ENCODE peak calls at places on chromosomes 4 and X, in four cellular contexts. J is GM12878, I is HCT116, U is H1. K is an unnamed sample.

GRCh38 chr4:78428996-78429395 is 122.6 kb upstream of the ANXA3 start:
- DNase-seq in J (no peak), I (no peak), U (no peak), K (no peak)

GRCh38 chrX:76148753-76149152 is 24.1 kb upstream of the PBDC1 start:
- DNase-seq in J (peak), I (no peak), U (no peak), K (no peak)

GRCh38 chrX:136823175-136823574 is 42.4 kb upstream of the ARHGEF6 start:
- DNase-seq in J (no peak), I (no peak), U (no peak), K (no peak)

GRCh38 chr4:84492737-84493091 is 6.4 kb downstream of the NKX6-1 start:
- DNase-seq in J (no peak), I (no peak), U (no peak), K (no peak)

GRCh38 chrX:80812176-80812575 is 2.5 kb upstream of the BRWD3 start:
- DNase-seq in J (no peak), I (no peak), U (no peak), K (no peak)

GRCh38 chr4:54687887-54688841 is 30.4 kb downstream of the KIT start:
- DNase-seq in J (no peak), I (no peak), U (no peak), K (no peak)

GRCh38 chrX:68684291-68684918 is 36.9 kb downstream of the STARD8 start:
- DNase-seq in J (no peak), I (no peak), U (no peak), K (peak)

GRCh38 chr4:11669156-11669555 is 240.5 kb upstream of the HS3ST1 start:
- DNase-seq in J (no peak), I (no peak), U (no peak), K (no peak)

GRCh38 chr4:138911903-138912713 is 103.5 kb upstream of the NOCT start:
- DNase-seq in J (no peak), I (no peak), U (no peak), K (no peak)

GRCh38 chr4:177041356-177041755 is 248.6 kb upstream of the VEGFC start:
- DNase-seq in J (no peak), I (no peak), U (no peak), K (no peak)

GRCh38 chrX:73817381-73818199 is 254.6 kb downstream of the CHIC1 start:
- DNase-seq in J (no peak), I (no peak), U (no peak), K (no peak)

GRCh38 chrX:119682019-119682989 is 10.7 kb downstream of the SEPTIN6 start:
- DNase-seq in J (peak), I (no peak), U (no peak), K (no peak)

GRCh38 chr4:181007751-181008150 is 1235.5 kb upstream of the TENM3 start:
- DNase-seq in J (no peak), I (no peak), U (no peak), K (no peak)

GRCh38 chrX:22690116-22690515 is 309.6 kb upstream of the DDX53 start:
- DNase-seq in J (no peak), I (no peak), U (no peak), K (no peak)

GRCh38 chrX:48071064-48071985 is at the start of gene ZNF630:
- DNase-seq in J (peak), I (no peak), U (no peak), K (peak)

GRCh38 chr4:108107729-108108382 is 60.9 kb downstream of the LEF1 start:
- DNase-seq in J (no peak), I (no peak), U (no peak), K (peak)

GRCh38 chrX:124931241-124931640 is 388.4 kb upstream of the TEX13C start:
- DNase-seq in J (no peak), I (no peak), U (no peak), K (no peak)

GRCh38 chrX:15737957-15738685 is at the start of gene CA5B:
- DNase-seq in J (peak), I (peak), U (peak), K (peak)

GRCh38 chrX:129688097-129688496 is 33.3 kb upstream of the APLN start:
- DNase-seq in J (no peak), I (no peak), U (no peak), K (no peak)

GRCh38 chrX:103629295-103630170 is 758 bp downstream of the TCEAL1 start:
- DNase-seq in J (no peak), I (no peak), U (no peak), K (peak)

GRCh38 chr4:2939383-2940243 is 23.6 kb downstream of the NOP14 start:
- DNase-seq in J (no peak), I (no peak), U (no peak), K (no peak)

GRCh38 chrX:71256051-71256450 is 2.1 kb upstream of the ZMYM3 start:
- DNase-seq in J (no peak), I (no peak), U (no peak), K (no peak)

GRCh38 chr4:138734746-138735145 is 280.8 kb upstream of the NOCT start:
- DNase-seq in J (no peak), I (no peak), U (no peak), K (no peak)

GRCh38 chrX:129842510-129843208 is 1.0 kb downstream of the ZDHHC9 start:
- DNase-seq in J (no peak), I (no peak), U (no peak), K (peak)

GRCh38 chr4:180675368-180675675 is 1567.9 kb upstream of the TENM3 start:
- DNase-seq in J (no peak), I (no peak), U (no peak), K (no peak)

GRCh38 chrX:108736509-108737479 is at the start of gene IRS4:
- DNase-seq in J (no peak), I (no peak), U (peak), K (no peak)

GRCh38 chrX:108732630-108733321 is 3.6 kb downstream of the IRS4 start:
- DNase-seq in J (no peak), I (no peak), U (no peak), K (no peak)

GRCh38 chrX:108734426-108734825 is 1.9 kb downstream of the IRS4 start:
- DNase-seq in J (no peak), I (no peak), U (no peak), K (no peak)

GRCh38 chrX:108735680-108736508 is 469 bp downstream of the IRS4 start:
- DNase-seq in J (no peak), I (no peak), U (no peak), K (no peak)

GRCh38 chrX:108735087-108735679 is 1.2 kb downstream of the IRS4 start:
- DNase-seq in J (no peak), I (no peak), U (no peak), K (no peak)
- TF ChIP-seq EGR1 in J (no peak), I (no peak), U (no peak), K (no peak)

GRCh38 chrX:1385251-1385794 is 6.6 kb downstream of the SLC25A6 start:
- DNase-seq in J (no peak), I (no peak), U (no peak), K (no peak)

GRCh38 chrX:1385824-1386223 is 6.1 kb downstream of the SLC25A6 start:
- DNase-seq in J (no peak), I (no peak), U (no peak), K (no peak)

GRCh38 chrX:1386338-1387127 is 5.4 kb downstream of the SLC25A6 start:
- DNase-seq in J (no peak), I (no peak), U (no peak), K (no peak)

GRCh38 chrX:1387141-1387776 is 4.7 kb downstream of the SLC25A6 start:
- DNase-seq in J (no peak), I (no peak), U (no peak), K (no peak)

GRCh38 chrX:1384738-1385250 is 7.1 kb downstream of the SLC25A6 start:
- DNase-seq in J (no peak), I (no peak), U (no peak), K (peak)
- TF ChIP-seq EGR1 in J (no peak), I (no peak), U (no peak), K (no peak)

DNA sequence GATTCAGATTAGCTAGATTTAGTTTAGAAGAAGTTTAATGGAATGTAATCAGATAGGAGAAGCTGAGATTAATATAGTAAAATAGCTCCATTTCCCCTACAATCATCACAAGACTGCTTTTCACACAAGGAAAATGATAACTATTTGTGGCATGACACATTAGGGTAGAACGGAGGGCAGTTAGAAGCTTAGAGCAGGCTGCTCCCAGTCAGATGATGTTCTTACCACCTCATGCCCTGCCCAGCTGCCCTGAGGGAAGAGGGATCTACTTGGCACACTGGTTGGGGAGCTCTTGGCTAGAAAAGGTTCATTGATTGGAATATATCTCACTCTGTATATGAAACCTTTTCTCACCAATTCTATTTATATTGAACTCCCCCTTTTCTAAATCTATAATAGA is 180.7 kb upstream of the IL15 start:
- DNase-seq in J (no peak), I (no peak), U (no peak), K (no peak)
- TF ChIP-seq EGR1 in J (no peak), I (no peak), U (no peak), K (no peak)

GRCh38 chr4:22372958-22373357 is 142.9 kb downstream of the ADGRA3 start:
- DNase-seq in J (no peak), I (no peak), U (no peak), K (no peak)

DNA sequence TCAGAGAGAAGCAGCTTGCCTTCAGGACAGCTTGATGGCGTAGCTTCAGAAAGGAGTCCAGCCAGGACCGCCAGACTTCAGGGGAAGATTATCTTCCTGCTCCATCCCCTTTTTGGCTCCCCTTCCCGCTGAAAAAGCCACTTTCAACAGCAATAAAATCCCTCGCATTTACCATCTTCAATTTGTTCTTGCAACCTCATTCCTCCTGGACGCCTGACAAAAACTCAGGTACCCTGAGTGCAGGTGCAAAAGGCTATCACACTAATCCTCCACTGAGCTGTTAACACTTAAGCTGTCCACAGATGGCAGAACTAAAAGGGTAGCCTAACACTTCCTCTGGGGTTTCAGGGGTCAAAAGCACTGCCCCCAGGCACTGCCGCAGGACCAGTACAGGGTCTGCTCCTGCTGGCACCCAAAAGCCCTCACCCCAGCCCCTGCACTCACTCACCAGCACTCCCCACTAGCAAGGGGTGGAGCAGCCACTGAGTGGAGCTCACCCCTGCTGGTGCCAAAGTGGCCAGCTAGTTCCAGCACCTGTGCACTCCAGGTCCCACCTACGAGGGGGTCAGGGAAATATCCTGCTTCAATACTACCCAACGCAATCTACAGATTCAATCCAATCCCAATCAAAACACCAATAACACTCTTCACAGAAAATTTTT is 145.8 kb downstream of the ADGRA3 start:
- DNase-seq in J (no peak), I (no peak), U (no peak), K (no peak)
- TF ChIP-seq EGR1 in J (no peak), I (no peak), U (no peak), K (no peak)

GRCh38 chrX:37763400-37763799 is 16.5 kb upstream of the CYBB start:
- DNase-seq in J (no peak), I (no peak), U (no peak), K (no peak)
- TF ChIP-seq EGR1 in J (no peak), I (no peak), U (no peak), K (no peak)

GRCh38 chr4:8728536-8729407 is 136.2 kb downstream of the CPZ start:
- DNase-seq in J (no peak), I (no peak), U (no peak), K (no peak)

GRCh38 chr4:8730681-8731080 is 138.1 kb downstream of the CPZ start:
- DNase-seq in J (no peak), I (no peak), U (no peak), K (no peak)

GRCh38 chr4:8727546-8728510 is 135.3 kb downstream of the CPZ start:
- DNase-seq in J (no peak), I (no peak), U (no peak), K (no peak)

GRCh38 chr4:8730159-8730558 is 137.6 kb downstream of the CPZ start:
- DNase-seq in J (no peak), I (no peak), U (no peak), K (no peak)

DNA sequence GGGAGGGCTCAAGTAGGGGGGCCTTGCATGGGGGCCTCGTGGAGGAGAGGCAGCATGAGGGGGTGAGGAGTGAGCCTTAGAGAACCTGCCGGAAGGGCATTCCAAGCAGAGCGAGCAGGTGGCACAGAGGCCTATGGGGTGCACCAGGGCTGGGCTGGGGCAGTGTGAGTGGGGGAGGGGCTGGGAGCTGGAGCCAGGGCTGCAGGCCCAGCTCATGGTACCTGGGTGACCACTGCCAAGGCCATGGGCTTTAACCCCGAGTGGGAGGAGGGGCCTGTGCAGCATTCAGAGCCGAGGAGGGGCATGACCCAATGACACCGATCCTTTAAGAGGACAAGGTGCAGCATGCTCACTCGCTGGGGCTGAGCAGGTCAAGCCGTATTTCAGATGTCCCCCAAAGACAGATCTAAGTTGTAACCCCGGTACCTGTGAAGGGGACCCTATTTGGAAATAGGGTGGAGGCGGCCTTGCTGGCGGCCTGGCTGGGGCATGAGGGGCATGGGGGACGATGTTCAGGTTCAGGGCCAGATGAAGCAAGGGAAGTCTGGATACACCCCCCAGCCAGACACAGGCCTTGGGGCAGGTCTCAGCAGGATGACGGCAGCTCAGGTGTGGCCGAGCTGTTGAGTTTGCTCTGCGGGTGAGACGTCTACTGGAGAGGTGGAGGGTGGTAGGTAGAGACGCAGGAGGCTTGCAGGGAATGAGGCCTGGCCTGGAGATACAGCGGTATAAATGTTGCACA is 137.0 kb downstream of the CPZ start:
- DNase-seq in J (no peak), I (no peak), U (no peak), K (no peak)
- TF ChIP-seq EGR1 in J (no peak), I (no peak), U (no peak), K (no peak)

GRCh38 chr4:139950568-139950967 is 203.4 kb downstream of the MAML3 start:
- DNase-seq in J (peak), I (no peak), U (no peak), K (no peak)
- TF ChIP-seq EGR1 in J (no peak), I (no peak), U (no peak), K (no peak)

DNA sequence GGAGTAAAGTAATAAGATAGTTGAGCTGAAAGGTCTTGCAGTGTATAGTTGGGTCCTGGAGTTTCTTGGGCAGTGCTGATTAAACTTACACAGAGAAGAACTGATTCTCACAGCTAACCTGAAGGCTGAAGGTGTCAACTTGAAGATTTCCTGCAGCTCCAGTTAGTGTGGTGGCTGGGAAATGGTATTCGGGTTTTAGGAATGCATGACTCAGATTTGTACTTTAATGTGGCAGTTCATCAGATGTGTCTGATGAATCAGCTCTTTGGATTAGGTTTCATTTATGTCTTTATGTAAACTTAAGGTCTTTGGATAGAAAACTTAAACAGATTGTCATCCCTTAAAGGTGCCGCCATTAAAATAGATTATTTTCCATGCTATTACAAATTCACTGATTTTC is 200.0 kb downstream of the IL1RAPL1 start:
- DNase-seq in J (no peak), I (peak), U (no peak), K (no peak)
- TF ChIP-seq EGR1 in J (no peak), I (no peak), U (no peak), K (no peak)

DNA sequence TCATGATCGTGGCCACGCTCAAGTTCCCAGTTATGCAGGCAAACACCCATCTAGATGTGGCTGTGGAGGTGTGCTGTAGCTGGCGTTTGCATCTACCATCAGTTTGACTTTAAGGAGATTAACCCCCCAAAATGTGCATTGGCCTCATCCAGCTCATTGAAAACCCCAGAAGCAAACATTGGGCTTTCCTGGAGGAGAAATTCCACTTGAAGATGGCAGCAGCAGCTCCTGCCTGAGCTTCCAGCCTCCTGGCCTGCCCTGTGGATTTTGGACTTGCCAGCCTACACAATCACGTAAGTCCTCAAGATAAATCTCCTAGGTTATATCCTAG is 30.2 kb upstream of the SLC25A6 start:
- DNase-seq in J (no peak), I (no peak), U (no peak), K (no peak)
- TF ChIP-seq EGR1 in J (no peak), I (no peak), U (no peak), K (no peak)

GRCh38 chrX:40327085-40327484 is 229.3 kb upstream of the BCOR start:
- DNase-seq in J (no peak), I (no peak), U (no peak), K (no peak)

GRCh38 chrX:40325161-40325560 is 227.4 kb upstream of the BCOR start:
- DNase-seq in J (no peak), I (no peak), U (no peak), K (no peak)

GRCh38 chrX:40329616-40330015 is 231.9 kb upstream of the BCOR start:
- DNase-seq in J (no peak), I (no peak), U (no peak), K (no peak)

GRCh38 chrX:40323977-40324376 is 226.2 kb upstream of the BCOR start:
- DNase-seq in J (no peak), I (no peak), U (no peak), K (no peak)

DNA sequence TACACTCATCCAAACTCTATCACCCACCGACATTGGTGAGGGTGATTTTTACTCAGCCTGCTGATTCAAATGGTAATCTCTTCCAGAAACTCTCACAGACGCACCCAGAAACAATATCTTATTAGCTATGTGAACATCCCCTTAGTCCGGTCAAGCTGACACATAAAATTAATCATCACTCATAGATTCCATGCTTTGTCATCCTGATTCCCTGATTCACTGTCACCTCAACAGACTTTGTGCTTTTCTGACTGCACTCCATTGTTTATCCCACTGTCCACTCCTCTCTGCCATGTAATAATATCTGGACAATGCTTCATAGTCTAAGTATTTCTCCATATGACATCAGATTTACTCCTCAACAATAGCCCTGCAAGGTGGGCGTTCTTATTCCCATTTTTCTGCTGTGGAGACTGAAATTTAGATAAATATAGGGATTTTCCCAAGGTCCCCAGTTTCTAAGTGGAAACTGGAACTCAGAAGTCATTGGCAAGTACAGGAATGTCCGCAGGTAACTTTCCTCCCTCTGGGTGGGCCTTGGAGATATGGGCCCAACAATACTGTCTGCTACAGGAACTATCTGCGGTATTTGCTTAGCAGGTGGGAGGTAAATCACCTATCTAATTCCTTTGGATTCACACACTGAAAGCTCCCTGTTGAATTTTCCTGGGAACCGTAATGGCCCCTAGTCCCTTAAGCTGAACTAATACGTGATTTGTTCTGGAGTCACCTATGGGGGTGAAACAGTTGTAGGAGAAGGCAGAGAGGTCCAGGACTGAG is 228.6 kb upstream of the BCOR start:
- DNase-seq in J (no peak), I (no peak), U (no peak), K (no peak)
- TF ChIP-seq EGR1 in J (no peak), I (no peak), U (no peak), K (no peak)

K was measured in K562.